ENCODE peak calls at places on chromosome 2, in six cellular contexts. M, Y, T, P, N and Q are unnamed samples.

GRCh38 chr2:108978709-108979111 is 10.3 kb downstream of the EDAR start:
- DNase-seq in M (no peak), Y (peak; percentile 1), T (peak; percentile 14), P (no peak), N (no peak), Q (no peak)

GRCh38 chr2:112706170-112706664 is 14.6 kb upstream of the NT5DC4 start:
- DNase-seq in M (no peak), Y (no peak), T (no peak), P (peak; percentile 58), N (no peak), Q (peak; percentile 82)

GRCh38 chr2:135043345-135043744 is 3.9 kb downstream of the MAP3K19 start:
- DNase-seq in M (no peak), Y (no peak), T (no peak), P (no peak), N (no peak), Q (no peak)

GRCh38 chr2:180657054-180657453 is 323.4 kb upstream of the UBE2E3 start:
- DNase-seq in M (no peak), Y (peak; percentile 11), T (peak; percentile 9), P (peak; percentile 45), N (no peak), Q (peak; percentile 60)

GRCh38 chr2:236816197-236817170 is 246.9 kb downstream of the ACKR3 start:
- DNase-seq in M (no peak), Y (no peak), T (no peak), P (no peak), N (no peak), Q (no peak)

GRCh38 chr2:137826373-137827372 is 137.6 kb upstream of the HNMT start:
- DNase-seq in M (no peak), Y (no peak), T (no peak), P (no peak), N (no peak), Q (no peak)

GRCh38 chr2:102603904-102604303 is 15.4 kb upstream of the SLC9A2 start:
- DNase-seq in M (no peak), Y (no peak), T (no peak), P (no peak), N (no peak), Q (no peak)

GRCh38 chr2:171086352-171087290 is 74.1 kb downstream of the TLK1 start:
- DNase-seq in M (no peak), Y (peak; percentile 43), T (peak; percentile 64), P (peak; percentile 64), N (peak; percentile 22), Q (peak; percentile 68)

GRCh38 chr2:73176205-73176880 is 26.0 kb upstream of the NOTO start:
- DNase-seq in M (no peak), Y (peak; percentile 3), T (no peak), P (no peak), N (peak; percentile 30), Q (no peak)

GRCh38 chr2:218879881-218880748 is 537 bp upstream of the WNT10A start:
- DNase-seq in M (peak; percentile 96), Y (no peak), T (no peak), P (no peak), N (no peak), Q (no peak)

GRCh38 chr2:66596229-66596628 is 161.3 kb downstream of the MEIS1 start:
- DNase-seq in M (no peak), Y (no peak), T (no peak), P (no peak), N (no peak), Q (no peak)

GRCh38 chr2:231378028-231378722 is 17.3 kb upstream of the B3GNT7 start:
- DNase-seq in M (no peak), Y (no peak), T (no peak), P (no peak), N (peak; percentile 63), Q (no peak)

GRCh38 chr2:141384676-141385075 is 746.1 kb downstream of the LRP1B start:
- DNase-seq in M (no peak), Y (no peak), T (no peak), P (no peak), N (no peak), Q (peak; percentile 7)

GRCh38 chr2:8394131-8394530 is 287.7 kb upstream of the ID2 start:
- DNase-seq in M (no peak), Y (no peak), T (no peak), P (no peak), N (no peak), Q (no peak)

GRCh38 chr2:203891474-203891873 is 23.9 kb downstream of the CTLA4 start:
- DNase-seq in M (no peak), Y (peak; percentile 14), T (no peak), P (no peak), N (no peak), Q (no peak)

GRCh38 chr2:159111346-159111922 is 143.0 kb downstream of the TANC1 start:
- DNase-seq in M (no peak), Y (peak; percentile 47), T (no peak), P (no peak), N (no peak), Q (no peak)

GRCh38 chr2:156589381-156590079 is 153.4 kb downstream of the GPD2 start:
- DNase-seq in M (no peak), Y (peak; percentile 58), T (peak; percentile 31), P (peak; percentile 76), N (peak; percentile 35), Q (peak; percentile 44)

GRCh38 chr2:21438949-21439348 is 315.2 kb downstream of the TDRD15 start:
- DNase-seq in M (no peak), Y (peak; percentile 2), T (peak; percentile 61), P (peak; percentile 12), N (no peak), Q (peak; percentile 1)

GRCh38 chr2:31020713-31021112 is 117.5 kb downstream of the GALNT14 start:
- DNase-seq in M (no peak), Y (no peak), T (no peak), P (no peak), N (no peak), Q (no peak)

GRCh38 chr2:3625186-3625585 is 30.3 kb downstream of the COLEC11 start:
- DNase-seq in M (peak; percentile 49), Y (no peak), T (no peak), P (no peak), N (no peak), Q (no peak)

GRCh38 chr2:218711550-218711929 is 905 bp downstream of the TTLL4 start:
- DNase-seq in M (no peak), Y (peak; percentile 59), T (no peak), P (peak; percentile 35), N (no peak), Q (peak; percentile 35)

GRCh38 chr2:182302174-182302573 is 124.7 kb downstream of the PDE1A start:
- DNase-seq in M (no peak), Y (peak; percentile 46), T (peak; percentile 52), P (peak; percentile 82), N (no peak), Q (peak; percentile 87)

GRCh38 chr2:12232876-12233275 is 483.9 kb upstream of the TRIB2 start:
- DNase-seq in M (no peak), Y (peak; percentile 47), T (no peak), P (no peak), N (no peak), Q (no peak)